ENCODE peak calls at places on chromosomes 5 and 9, in four cellular contexts. C is HL-60, Y is OCI-LY7, N is glutamatergic neuron. T is an unnamed sample.

GRCh38 chr9:134350416-134350994 is 24.2 kb downstream of the RXRA start:
- DNase-seq in C (no peak), Y (no peak), N (no peak), T (no peak)

GRCh38 chr5:54643679-54644078 is 126.1 kb downstream of the SNX18 start:
- DNase-seq in C (no peak), Y (no peak), N (no peak), T (no peak)

GRCh38 chr5:169344629-169345028 is 43.7 kb upstream of the SLIT3 start:
- DNase-seq in C (no peak), Y (no peak), N (no peak), T (no peak)

GRCh38 chr5:6732634-6733410 is 19.6 kb downstream of the TENT4A start:
- DNase-seq in C (no peak), Y (no peak), N (peak; percentile 15), T (no peak)

GRCh38 chr9:4837768-4838546 is 45.2 kb downstream of the RCL1 start:
- DNase-seq in C (no peak), Y (no peak), N (no peak), T (no peak)

GRCh38 chr5:174731214-174732039 is 7.0 kb downstream of the MSX2 start:
- DNase-seq in C (no peak), Y (no peak), N (no peak), T (no peak)

GRCh38 chr5:54944364-54944763 is 41.0 kb downstream of the ESM1 start:
- DNase-seq in C (no peak), Y (peak; percentile 28), N (no peak), T (no peak)

GRCh38 chr5:39459091-39459490 is 34.3 kb upstream of the DAB2 start:
- DNase-seq in C (no peak), Y (no peak), N (no peak), T (no peak)

GRCh38 chr9:8448226-8448625 is 648.6 kb upstream of the DMAC1 start:
- DNase-seq in C (no peak), Y (no peak), N (no peak), T (no peak)

GRCh38 chr5:97547999-97548797 is 365.2 kb upstream of the RIOK2 start:
- DNase-seq in C (no peak), Y (no peak), N (no peak), T (no peak)

GRCh38 chr9:6215562-6215961 is at the start of gene IL33:
- DNase-seq in C (no peak), Y (no peak), N (no peak), T (no peak)

GRCh38 chr9:96719538-96720315 is 58.2 kb downstream of the ZNF510 start:
- DNase-seq in C (no peak), Y (no peak), N (no peak), T (no peak)

GRCh38 chr9:131799177-131799823 is 59.4 kb upstream of the RAPGEF1 start:
- DNase-seq in C (peak; percentile 20), Y (peak; percentile 46), N (no peak), T (no peak)

GRCh38 chr5:140926903-140927573 is 939 bp downstream of the PCDHAC1 start:
- DNase-seq in C (no peak), Y (no peak), N (no peak), T (no peak)

GRCh38 chr5:140346348-140347221 is at the start of gene HBEGF:
- DNase-seq in C (peak; percentile 54), Y (peak; percentile 84), N (peak; percentile 81), T (peak; percentile 89)

GRCh38 chr5:98904786-98905185 is 24.0 kb downstream of the CHD1 start:
- DNase-seq in C (no peak), Y (no peak), N (no peak), T (no peak)

GRCh38 chr9:133855802-133856592 is 117.8 kb upstream of the SARDH start:
- DNase-seq in C (peak; percentile 59), Y (no peak), N (no peak), T (no peak)

GRCh38 chr9:86093788-86094555 is 5.4 kb downstream of the GOLM1 start:
- DNase-seq in C (no peak), Y (no peak), N (no peak), T (no peak)

GRCh38 chr9:72540348-72540873 is 19.0 kb downstream of the TMC1 start:
- DNase-seq in C (no peak), Y (no peak), N (no peak), T (no peak)

GRCh38 chr5:125412561-125413535 is 666.4 kb upstream of the ZNF608 start:
- DNase-seq in C (no peak), Y (peak; percentile 37), N (peak; percentile 91), T (peak; percentile 89)

GRCh38 chr5:4027335-4027734 is 431.7 kb downstream of the IRX1 start:
- DNase-seq in C (no peak), Y (no peak), N (no peak), T (no peak)

GRCh38 chr5:38663276-38663675 is 106.8 kb upstream of the LIFR start:
- DNase-seq in C (no peak), Y (no peak), N (no peak), T (no peak)

GRCh38 chr5:73722224-73722623 is 96.2 kb downstream of the ARHGEF28 start:
- DNase-seq in C (no peak), Y (no peak), N (no peak), T (no peak)

GRCh38 chr5:168447748-168448147 is 38.5 kb upstream of the RARS1 start:
- DNase-seq in C (no peak), Y (no peak), N (no peak), T (no peak)

GRCh38 chr9:1102010-1102712 is 52.0 kb downstream of the DMRT2 start:
- DNase-seq in C (no peak), Y (peak; percentile 11), N (no peak), T (no peak)

GRCh38 chr5:119458911-119459632 is 6.8 kb downstream of the HSD17B4 start:
- DNase-seq in C (no peak), Y (peak; percentile 30), N (no peak), T (no peak)

GRCh38 chr9:99595796-99596195 is 225.9 kb upstream of the NR4A3 start:
- DNase-seq in C (peak; percentile 76), Y (peak; percentile 2), N (no peak), T (no peak)

GRCh38 chr5:39073759-39074008 is 515 bp downstream of the RICTOR start:
- DNase-seq in C (no peak), Y (no peak), N (peak; percentile 70), T (no peak)

GRCh38 chr5:54309237-54309636 is 1.1 kb downstream of the ARL15 start:
- DNase-seq in C (no peak), Y (peak; percentile 7), N (no peak), T (no peak)

GRCh38 chr9:136082496-136083361 is 12.4 kb downstream of the NACC2 start:
- DNase-seq in C (no peak), Y (no peak), N (no peak), T (no peak)

GRCh38 chr9:75878461-75878860 is 12.0 kb upstream of the PCSK5 start:
- DNase-seq in C (no peak), Y (no peak), N (peak; percentile 78), T (no peak)

GRCh38 chr9:75001719-75002421 is 26.2 kb downstream of the CARNMT1 start:
- DNase-seq in C (peak; percentile 34), Y (peak; percentile 84), N (no peak), T (no peak)

GRCh38 chr5:36875789-36876388 is 680 bp upstream of the NIPBL start:
- DNase-seq in C (peak; percentile 82), Y (peak; percentile 87), N (peak; percentile 83), T (peak; percentile 91)

GRCh38 chr9:32589083-32589713 is 16.2 kb upstream of the NDUFB6 start:
- DNase-seq in C (peak; percentile 26), Y (peak; percentile 73), N (no peak), T (no peak)

DNA sequence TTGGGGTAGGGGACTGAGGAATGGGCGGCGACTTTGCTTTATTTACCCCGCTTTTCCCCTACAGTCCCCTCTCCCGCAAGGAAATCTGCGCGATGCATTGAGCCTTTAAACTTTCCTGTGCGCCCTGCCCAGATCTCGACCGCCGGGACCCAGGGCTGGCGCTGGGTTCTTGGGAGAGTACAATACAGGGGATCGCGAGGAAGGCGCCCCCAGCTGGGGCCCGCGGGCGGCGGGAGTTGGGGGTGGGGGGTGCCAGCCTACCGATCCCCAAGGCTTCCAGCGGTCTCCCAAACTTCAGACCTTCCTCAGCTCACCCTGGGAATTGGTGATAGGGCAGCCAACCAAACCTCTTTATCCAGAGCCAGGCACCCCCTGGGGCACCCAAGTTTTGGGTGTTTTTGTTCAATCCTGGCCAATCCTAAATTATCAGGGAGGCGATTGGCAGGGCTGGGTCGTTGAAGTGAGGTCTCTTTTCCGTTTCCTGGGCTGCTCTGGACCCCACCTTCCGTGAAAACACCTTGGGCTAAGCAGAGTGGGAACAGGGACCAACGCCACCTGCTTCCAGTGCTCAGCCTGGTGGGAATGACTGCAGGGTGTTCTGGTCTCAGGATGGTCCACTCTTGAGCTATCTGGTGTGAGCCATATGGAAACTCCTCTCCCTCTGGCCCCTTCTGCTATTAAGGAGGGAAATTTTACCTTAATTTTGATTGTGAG is 51.4 kb upstream of the DAB2IP start:
- DNase-seq in C (no peak), Y (no peak), N (no peak), T (no peak)
- TF ChIP-seq CTCF in C (no peak), Y (no peak), N (no peak), T (no peak)

GRCh38 chr5:32450952-32451351 is 6.4 kb upstream of the ZFR start:
- DNase-seq in C (no peak), Y (no peak), N (no peak), T (no peak)
- TF ChIP-seq CTCF in C (no peak), Y (peak; percentile 54), N (peak; percentile 15), T (peak; percentile 11)

GRCh38 chr9:87665516-87665915 is 60.4 kb upstream of the CTSL start:
- DNase-seq in C (no peak), Y (no peak), N (no peak), T (no peak)

GRCh38 chr9:87668722-87669121 is 57.2 kb upstream of the CTSL start:
- DNase-seq in C (no peak), Y (no peak), N (no peak), T (no peak)

GRCh38 chr9:87668222-87668621 is 57.7 kb upstream of the CTSL start:
- DNase-seq in C (no peak), Y (no peak), N (no peak), T (no peak)

GRCh38 chr9:87664153-87665060 is 61.5 kb upstream of the CTSL start:
- DNase-seq in C (no peak), Y (no peak), N (no peak), T (no peak)

GRCh38 chr9:87667164-87667738 is 58.7 kb upstream of the CTSL start:
- DNase-seq in C (peak; percentile 37), Y (peak; percentile 56), N (no peak), T (no peak)
- TF ChIP-seq CTCF in C (peak; percentile 15), Y (peak; percentile 74), N (no peak), T (peak; percentile 51)

DNA sequence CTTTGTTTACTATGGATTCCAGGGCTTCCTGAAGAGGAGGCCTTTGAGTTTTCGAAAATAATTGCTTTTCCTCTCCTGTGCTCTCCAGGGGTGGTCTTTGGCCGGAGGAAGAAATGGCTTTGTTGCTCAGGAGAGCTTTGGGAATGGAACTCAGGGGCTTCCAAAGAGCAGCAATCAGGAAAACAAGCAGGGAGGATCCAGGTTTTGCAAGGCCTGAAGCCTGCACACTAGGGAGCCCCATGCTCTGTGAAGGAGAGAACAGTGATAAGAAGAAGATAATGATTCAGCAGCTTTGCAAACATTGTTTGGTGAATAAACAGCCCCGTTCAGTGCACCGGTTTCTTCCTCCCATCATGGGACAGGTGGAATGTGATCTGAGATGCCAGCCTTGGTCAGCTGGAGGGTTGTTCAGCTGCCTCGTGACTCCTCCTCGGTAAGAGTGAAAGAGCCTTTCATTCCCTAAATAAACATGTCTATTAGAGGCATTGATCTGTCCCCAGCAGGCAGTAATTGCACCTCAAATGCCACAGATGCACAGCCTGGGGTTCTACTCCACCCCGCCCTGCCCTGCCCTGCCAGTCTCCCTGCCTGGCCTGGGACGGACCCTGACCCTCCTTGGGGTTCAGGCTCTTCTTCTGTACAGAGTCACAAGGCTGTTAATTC is 11.5 kb upstream of the ALDH1B1 start:
- DNase-seq in C (no peak), Y (no peak), N (no peak), T (no peak)
- TF ChIP-seq CTCF in C (no peak), Y (no peak), N (no peak), T (no peak)

GRCh38 chr9:33860200-33860871 is 43.4 kb downstream of the UBE2R2 start:
- DNase-seq in C (no peak), Y (no peak), N (no peak), T (no peak)
- TF ChIP-seq CTCF in C (no peak), Y (peak; percentile 35), N (peak; percentile 31), T (peak; percentile 8)

T was measured in osteocyte.